ENCODE peak calls at places on chromosomes 2 and 18, in six cellular contexts. X is fibroblast of mammary gland, T is foreskin fibroblast, G is endodermal cell, Q is HCT116, K is colonic mucosa. I is an unnamed sample.

GRCh38 chr2:120693121-120693520 is 42.5 kb upstream of the GLI2 start:
- DNase-seq in K (no peak), T (peak), Q (no peak), X (peak), G (no peak), I (no peak)

GRCh38 chr2:9560628-9561027 is 5.0 kb upstream of the ADAM17 start:
- DNase-seq in X (no peak), K (no peak), T (no peak), Q (no peak), G (no peak), I (no peak)

GRCh38 chr18:40066368-40066767 is 1888.7 kb upstream of the PIK3C3 start:
- DNase-seq in Q (no peak), T (no peak), X (no peak), G (no peak), K (no peak), I (no peak)

GRCh38 chr2:135996304-135996703 is 10.9 kb upstream of the DARS1 start:
- DNase-seq in Q (no peak), X (no peak), G (no peak), T (no peak), K (no peak), I (no peak)

GRCh38 chr2:74707837-74708236 is 53.8 kb downstream of the SEMA4F start:
- DNase-seq in G (no peak), K (no peak), Q (no peak), T (no peak), X (no peak), I (no peak)

GRCh38 chr2:222518570-222519381 is 94.4 kb downstream of the SGPP2 start:
- DNase-seq in T (no peak), K (peak), G (peak), Q (peak), X (peak), I (no peak)

GRCh38 chr18:70454705-70455322 is 166.0 kb downstream of the SOCS6 start:
- DNase-seq in G (no peak), K (peak), Q (peak), T (peak), X (peak), I (peak)

GRCh38 chr2:176156301-176156958 is 677 bp upstream of the HOXD3 start:
- DNase-seq in X (no peak), K (no peak), G (peak), Q (no peak), T (no peak), I (no peak)

GRCh38 chr2:162430323-162430722 is 86.4 kb downstream of the GCA start:
- DNase-seq in Q (no peak), X (no peak), K (peak), T (no peak), G (no peak), I (no peak)

GRCh38 chr2:219277703-219278654 is 1.2 kb upstream of the DNAJB2 start:
- DNase-seq in G (peak), Q (peak), K (peak), T (peak), X (peak), I (peak)

GRCh38 chr2:235330775-235331438 is 162.9 kb upstream of the AGAP1 start:
- DNase-seq in T (peak), Q (peak), X (peak), G (no peak), K (no peak), I (peak)

GRCh38 chr18:457120-457519 is 43.4 kb downstream of the COLEC12 start:
- DNase-seq in G (peak), T (peak), K (no peak), X (peak), Q (no peak), I (no peak)

GRCh38 chr2:99643824-99644787 is 154.3 kb upstream of the REV1 start:
- DNase-seq in Q (no peak), T (peak), G (no peak), X (peak), K (no peak), I (peak)

GRCh38 chr2:31234690-31235503 is 945 bp downstream of the EHD3 start:
- DNase-seq in T (no peak), Q (no peak), K (peak), X (no peak), G (no peak), I (no peak)

GRCh38 chr2:172215172-172215935 is 112.7 kb upstream of the DLX2 start:
- DNase-seq in G (no peak), K (no peak), X (no peak), T (no peak), Q (no peak), I (no peak)

GRCh38 chr2:84894758-84895520 is 10.5 kb upstream of the TMSB10 start:
- DNase-seq in T (no peak), Q (no peak), K (no peak), X (peak), G (peak), I (peak)

GRCh38 chr2:190088917-190089316 is 26.4 kb upstream of the MSTN start:
- DNase-seq in Q (peak), X (peak), T (peak), K (peak), G (peak), I (peak)

GRCh38 chr2:149627402-149627801 is 39.8 kb upstream of the MMADHC start:
- DNase-seq in G (no peak), K (no peak), X (no peak), T (no peak), Q (no peak), I (no peak)

GRCh38 chr2:64859208-64860161 is 129.7 kb upstream of the SLC1A4 start:
- DNase-seq in Q (peak), X (peak), G (peak), T (peak), K (peak), I (peak)

GRCh38 chr2:709138-709779 is 32.1 kb upstream of the TMEM18 start:
- DNase-seq in G (peak), X (no peak), T (no peak), Q (no peak), K (no peak), I (no peak)

GRCh38 chr2:1306029-1306686 is 107.1 kb upstream of the TPO start:
- DNase-seq in Q (no peak), T (no peak), G (peak), K (no peak), X (no peak), I (no peak)

GRCh38 chr2:46183426-46183825 is 113.8 kb upstream of the EPAS1 start:
- DNase-seq in G (no peak), Q (no peak), K (no peak), X (no peak), T (no peak), I (no peak)

GRCh38 chr2:62216113-62216512 is 20.2 kb downstream of the B3GNT2 start:
- DNase-seq in Q (no peak), K (no peak), G (peak), T (no peak), X (no peak), I (no peak)
- TF ChIP-seq CTCF in Q (no peak), K (no peak), G (no peak), T (no peak), X (no peak), I (no peak)

GRCh38 chr2:197804049-197804757 is at the start of gene PLCL1:
- DNase-seq in Q (peak), X (peak), K (peak), G (peak), T (peak), I (peak)

GRCh38 chr2:197803033-197803444 is 1.4 kb upstream of the PLCL1 start:
- DNase-seq in T (peak), Q (peak), K (no peak), G (peak), X (peak), I (peak)

GRCh38 chr2:197805598-197806316 is 1.4 kb downstream of the PLCL1 start:
- DNase-seq in T (no peak), K (no peak), Q (no peak), G (no peak), X (no peak), I (no peak)

GRCh38 chr2:197806317-197806633 is 1.9 kb downstream of the PLCL1 start:
- DNase-seq in X (no peak), G (no peak), T (no peak), K (no peak), Q (no peak), I (no peak)

GRCh38 chr2:197804758-197805597 is 585 bp downstream of the PLCL1 start:
- DNase-seq in X (no peak), G (peak), K (peak), T (peak), Q (no peak), I (no peak)
- TF ChIP-seq CTCF in X (no peak), G (peak), K (no peak), T (no peak), Q (no peak), I (peak)

DNA sequence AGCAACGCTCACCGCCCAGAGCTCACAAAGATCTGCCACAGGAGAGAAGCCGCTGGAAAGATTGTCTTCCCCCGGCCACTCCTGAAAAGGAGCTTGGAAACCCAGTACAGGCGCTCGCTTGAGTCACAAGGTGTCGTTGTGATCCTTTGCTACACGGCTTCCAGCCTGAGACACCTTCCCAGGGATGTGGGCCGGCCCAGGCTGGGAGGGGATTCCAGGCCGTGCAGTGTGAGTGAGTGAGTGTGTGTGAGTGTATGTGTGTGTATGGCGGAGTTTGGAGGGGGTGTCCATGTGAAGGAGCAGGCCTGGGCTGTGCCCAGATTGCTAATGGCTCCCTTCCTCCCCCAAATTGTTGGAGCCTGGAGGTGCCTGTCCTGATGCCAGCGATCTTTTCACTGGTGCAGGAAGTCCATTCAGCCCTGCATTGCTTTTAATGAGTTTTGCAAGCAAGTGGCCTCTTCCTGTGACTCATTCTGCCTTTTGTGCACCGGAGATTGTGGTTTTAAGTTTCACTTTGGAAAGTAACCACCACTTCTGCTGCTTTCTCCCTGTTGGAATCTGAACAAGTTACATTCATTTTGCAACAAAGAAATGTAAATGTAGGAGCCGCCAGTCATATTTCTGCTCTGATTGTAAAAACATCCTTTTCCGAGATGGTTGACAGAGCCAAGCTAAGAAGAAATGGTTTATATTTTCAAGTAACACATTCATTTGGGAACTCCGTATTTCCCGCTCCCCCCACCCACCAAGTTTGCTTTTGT is 83.7 kb downstream of the LPIN1 start:
- DNase-seq in T (peak), G (peak), X (peak), Q (peak), K (peak), I (peak)
- TF ChIP-seq CTCF in T (peak), G (peak), X (peak), Q (peak), K (no peak), I (peak)

GRCh38 chr2:72888438-72889202 is 1.4 kb downstream of the SPR start:
- DNase-seq in T (no peak), Q (no peak), G (no peak), K (no peak), X (no peak), I (no peak)

GRCh38 chr2:72887836-72888437 is 729 bp downstream of the SPR start:
- DNase-seq in G (peak), K (peak), T (peak), Q (peak), X (peak), I (peak)

GRCh38 chr2:72889991-72890390 is 2.8 kb downstream of the SPR start:
- DNase-seq in T (no peak), X (no peak), Q (no peak), K (peak), G (no peak), I (no peak)

GRCh38 chr2:72886505-72887031 is 640 bp upstream of the SPR start:
- DNase-seq in T (no peak), K (no peak), G (no peak), X (no peak), Q (no peak), I (no peak)

DNA sequence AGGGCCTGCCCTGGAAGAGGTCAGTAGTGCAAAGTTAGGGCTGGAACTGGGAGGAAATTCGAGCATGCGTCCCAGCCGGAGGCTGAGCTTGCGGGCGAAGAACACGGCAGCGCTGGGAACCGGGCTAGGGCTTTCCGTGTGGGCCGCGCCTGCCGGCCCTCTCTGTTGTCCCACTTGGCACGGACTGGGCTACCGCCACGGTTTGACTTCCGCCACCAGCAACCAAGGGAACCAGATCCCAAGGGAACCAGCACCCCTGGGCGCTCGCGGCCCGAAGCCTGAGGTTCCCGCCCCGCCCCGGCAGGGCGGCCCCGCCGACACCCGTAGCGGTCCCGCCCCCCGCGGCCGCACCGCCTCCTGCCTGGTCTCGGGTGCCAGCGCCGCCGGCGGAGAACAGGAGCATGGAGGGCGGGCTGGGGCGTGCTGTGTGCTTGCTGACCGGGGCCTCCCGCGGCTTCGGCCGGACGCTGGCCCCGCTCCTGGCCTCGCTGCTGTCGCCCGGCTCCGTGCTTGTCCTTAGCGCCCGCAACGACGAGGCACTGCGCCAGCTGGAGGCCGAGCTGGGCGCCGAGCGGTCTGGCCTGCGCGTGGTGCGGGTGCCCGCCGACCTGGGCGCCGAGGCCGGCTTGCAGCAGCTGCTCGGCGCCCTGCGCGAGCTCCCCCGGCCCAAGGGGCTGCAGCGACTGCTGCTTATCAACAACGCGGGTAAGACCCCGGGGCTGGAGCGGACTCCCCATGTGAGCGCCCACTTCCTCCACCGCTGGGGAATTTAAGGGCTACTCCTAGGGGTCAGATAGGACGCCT is at the start of gene SPR:
- DNase-seq in G (peak), X (peak), K (peak), Q (peak), T (peak), I (peak)
- TF ChIP-seq CTCF in G (no peak), X (no peak), K (no peak), Q (no peak), T (no peak), I (no peak)

GRCh38 chr2:197075754-197076337 is 149.3 kb upstream of the PGAP1 start:
- DNase-seq in X (peak), G (peak), Q (no peak), T (no peak), K (no peak), I (no peak)
- TF ChIP-seq CTCF in X (peak), G (peak), Q (peak), T (peak), K (no peak), I (peak)

DNA sequence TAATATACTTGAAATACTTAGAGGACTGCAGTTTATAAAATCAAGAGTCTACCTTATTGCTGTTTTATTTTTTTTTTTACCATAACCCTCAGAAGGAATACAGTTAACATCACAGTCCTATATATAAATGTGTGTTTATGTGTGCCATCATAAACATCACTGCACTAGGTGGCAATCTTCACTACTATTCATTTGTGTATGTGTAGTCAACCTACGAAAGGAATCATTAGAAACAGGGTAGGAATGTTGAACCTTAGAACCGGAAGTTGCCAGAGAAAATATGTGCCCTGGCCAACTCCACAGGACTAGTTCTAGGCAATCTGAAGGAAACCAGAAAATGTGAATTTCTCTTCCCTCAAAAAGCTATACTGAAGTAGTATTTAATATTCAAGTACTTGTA is 3.4 kb downstream of the GEN1 start:
- DNase-seq in G (no peak), T (no peak), Q (no peak), K (no peak), X (no peak), I (peak)
- TF ChIP-seq CTCF in G (no peak), T (no peak), Q (no peak), K (no peak), X (no peak), I (no peak)

GRCh38 chr2:147886136-147886535 is 41.3 kb downstream of the ACVR2A start:
- DNase-seq in Q (no peak), T (no peak), G (no peak), X (no peak), K (no peak), I (no peak)
- TF ChIP-seq CTCF in Q (no peak), T (no peak), G (no peak), X (no peak), K (no peak), I (no peak)

GRCh38 chr2:28390241-28390856 is 2.3 kb upstream of the FOSL2 start:
- DNase-seq in Q (peak), K (peak), X (peak), G (peak), T (peak), I (peak)
- TF ChIP-seq CTCF in Q (no peak), K (no peak), X (peak), G (peak), T (no peak), I (no peak)